ENCODE peak calls at places on chromosomes 7 and 10, in nine cellular contexts. Q, J, O, T, N, A, M, S and H are unnamed samples.

GRCh38 chr7:131482800-131483199 is 73.6 kb downstream of the PODXL start:
- DNase-seq in Q (no peak), J (no peak), O (no peak), T (no peak), N (no peak), A (no peak), M (no peak), S (no peak), H (no peak)

GRCh38 chr7:24932815-24933214 is 47.2 kb downstream of the OSBPL3 start:
- DNase-seq in Q (no peak), J (no peak), O (no peak), T (no peak), N (no peak), A (no peak), M (no peak), S (no peak), H (no peak)

GRCh38 chr7:141231018-141231792 is 157.3 kb downstream of the TMEM178B start:
- DNase-seq in Q (peak; percentile 24), J (peak; percentile 10), O (peak; percentile 64), T (no peak), N (peak; percentile 41), A (peak; percentile 38), M (no peak), S (no peak), H (no peak)

GRCh38 chr7:80386686-80387085 is 125.2 kb downstream of the GNAT3 start:
- DNase-seq in Q (no peak), J (no peak), O (peak; percentile 44), T (no peak), N (peak; percentile 43), A (peak; percentile 22), M (no peak), S (no peak), H (no peak)

GRCh38 chr10:83179371-83179770 is 959.9 kb upstream of the GHITM start:
- DNase-seq in Q (no peak), J (no peak), O (no peak), T (no peak), N (no peak), A (no peak), M (no peak), S (no peak), H (no peak)

GRCh38 chr10:103545366-103545765 is 51.9 kb downstream of the NEURL1 start:
- DNase-seq in Q (no peak), J (no peak), O (no peak), T (no peak), N (no peak), A (no peak), M (no peak), S (no peak), H (no peak)

GRCh38 chr10:90930971-90931841 is 10.3 kb upstream of the ANKRD1 start:
- DNase-seq in Q (peak; percentile 29), J (no peak), O (peak; percentile 92), T (peak; percentile 14), N (peak; percentile 62), A (peak; percentile 68), M (no peak), S (no peak), H (peak; percentile 59)

GRCh38 chr7:13742719-13743640 is 246.5 kb downstream of the ETV1 start:
- DNase-seq in Q (peak; percentile 34), J (peak; percentile 66), O (peak; percentile 81), T (no peak), N (peak; percentile 67), A (peak; percentile 78), M (peak; percentile 27), S (no peak), H (peak; percentile 1)

GRCh38 chr10:72524489-72524888 is 101.4 kb downstream of the MICU1 start:
- DNase-seq in Q (no peak), J (no peak), O (no peak), T (no peak), N (peak; percentile 19), A (no peak), M (no peak), S (no peak), H (no peak)
- H3K4me3 ChIP-seq in Q (no peak overlapping the region), J (no peak overlapping the region), O (no peak overlapping the region), T (no peak overlapping the region), N (no peak overlapping the region), A (no peak overlapping the region), M (no peak overlapping the region), S (no peak overlapping the region), H (no peak overlapping the region)

DNA sequence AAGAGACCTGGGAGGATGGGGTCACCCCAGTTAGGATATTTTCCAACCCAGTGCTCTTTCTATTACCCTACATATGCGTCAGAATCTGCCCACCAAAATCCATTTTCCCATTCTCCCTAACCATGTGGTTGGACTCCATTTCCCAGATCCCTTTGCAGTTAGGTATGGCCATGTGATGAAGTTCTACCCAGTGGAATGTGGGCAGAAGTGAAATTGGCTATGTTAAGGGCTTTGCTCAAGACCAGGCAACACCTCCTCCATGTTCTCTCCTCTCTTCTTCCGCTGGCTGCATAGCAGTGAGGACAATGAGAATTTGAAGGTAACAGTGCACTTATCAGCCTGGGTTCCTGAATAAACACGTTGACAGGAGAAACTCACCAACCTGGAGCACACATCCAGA is 111.3 kb downstream of the CABCOCO1 start:
- DNase-seq in Q (no peak), J (no peak), O (no peak), T (no peak), N (no peak), A (no peak), M (no peak), S (no peak), H (no peak)
- TF ChIP-seq CTCF in Q (no peak), J (no peak), O (no peak), T (no peak), N (no peak), A (no peak), M (no peak), S (no peak), H (no peak)

DNA sequence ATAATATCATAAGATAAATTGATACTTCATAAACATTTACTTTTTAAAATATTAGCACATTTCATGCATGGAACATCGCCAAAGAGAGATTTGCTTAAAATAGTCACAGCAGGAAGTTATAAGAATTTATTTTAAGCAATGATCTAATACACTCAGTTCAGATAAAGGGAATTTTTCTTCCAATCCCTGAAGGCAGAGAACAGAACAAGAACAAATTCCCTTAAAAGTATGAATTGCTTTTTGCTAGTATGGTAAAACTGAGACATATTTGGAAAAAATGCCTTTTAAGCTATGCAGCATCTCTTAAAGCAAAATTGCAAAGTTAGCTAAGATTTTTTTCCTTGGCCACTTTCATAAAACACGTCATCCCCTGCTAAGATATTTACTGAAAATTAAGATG is 91.0 kb downstream of the SEMA3D start:
- DNase-seq in Q (no peak), J (no peak), O (peak; percentile 47), T (no peak), N (no peak), A (peak; percentile 53), M (no peak), S (no peak), H (no peak)
- H3K4me3 ChIP-seq in Q (no peak overlapping the region), J (no peak overlapping the region), O (no peak overlapping the region), T (no peak overlapping the region), N (no peak overlapping the region), A (no peak overlapping the region), M (no peak overlapping the region), S (no peak overlapping the region), H (no peak overlapping the region)

GRCh38 chr10:111993872-111994426 is 189.6 kb downstream of the GPAM start:
- DNase-seq in Q (no peak), J (no peak), O (no peak), T (no peak), N (no peak), A (no peak), M (no peak), S (no peak), H (no peak)

GRCh38 chr10:111989136-111990050 is 194.2 kb downstream of the GPAM start:
- DNase-seq in Q (no peak), J (no peak), O (no peak), T (no peak), N (no peak), A (no peak), M (no peak), S (no peak), H (no peak)

GRCh38 chr10:111986079-111986478 is 197.5 kb downstream of the GPAM start:
- DNase-seq in Q (no peak), J (no peak), O (no peak), T (no peak), N (peak; percentile 91), A (no peak), M (no peak), S (no peak), H (no peak)

GRCh38 chr10:111993321-111993720 is 190.2 kb downstream of the GPAM start:
- DNase-seq in Q (no peak), J (no peak), O (no peak), T (no peak), N (no peak), A (no peak), M (no peak), S (no peak), H (no peak)

GRCh38 chr10:111990734-111991133 is 192.8 kb downstream of the GPAM start:
- DNase-seq in Q (no peak), J (no peak), O (no peak), T (no peak), N (peak; percentile 37), A (no peak), M (no peak), S (no peak), H (no peak)
- TF ChIP-seq CTCF in Q (no peak), J (peak; percentile 51), O (peak; percentile 8), T (no peak), N (peak; percentile 54), A (no peak), M (no peak), S (no peak), H (peak; percentile 23)